ENCODE peak calls at places on chromosome 17, in seven cellular contexts. S is NB4, K is tibial nerve, L is A549, D is HCT116, Y is body of pancreas, F is vagina. R is an unnamed sample.

GRCh38 chr17:1928976-1929375 is 96.2 kb downstream of the RTN4RL1 start:
- DNase-seq in Y (no peak), S (no peak), D (no peak), F (no peak), L (no peak), K (no peak), R (no peak)

GRCh38 chr17:58679263-58680037 is 12.4 kb downstream of the TEX14 start:
- DNase-seq in S (peak; percentile 91), D (peak; percentile 100), K (no peak), L (peak; percentile 71), F (no peak), Y (no peak), R (no peak)

GRCh38 chr17:1186214-1186820 is 6.5 kb upstream of the ABR start:
- DNase-seq in Y (no peak), F (no peak), K (no peak), D (no peak), L (no peak), S (no peak), R (no peak)

GRCh38 chr17:60562421-60562820 is 36.4 kb upstream of the APPBP2 start:
- DNase-seq in K (no peak), L (no peak), S (no peak), Y (no peak), D (no peak), F (no peak), R (no peak)

GRCh38 chr17:75514299-75515228 is 773 bp downstream of the CASKIN2 start:
- DNase-seq in S (peak; percentile 42), D (no peak), L (no peak), F (no peak), Y (peak; percentile 76), K (no peak), R (peak; percentile 69)

GRCh38 chr17:61729690-61730268 is 133.5 kb downstream of the BRIP1 start:
- DNase-seq in S (no peak), D (no peak), K (no peak), Y (no peak), F (no peak), L (no peak), R (no peak)

GRCh38 chr17:81074875-81075274 is 39.9 kb downstream of the BAIAP2 start:
- DNase-seq in S (no peak), Y (no peak), D (no peak), K (no peak), F (no peak), L (no peak), R (no peak)

GRCh38 chr17:45223541-45224528 is 2.1 kb downstream of the FMNL1 start:
- DNase-seq in K (no peak), D (no peak), S (no peak), F (no peak), Y (no peak), L (no peak), R (no peak)

GRCh38 chr17:28047806-28048205 is 5.3 kb downstream of the NLK start:
- DNase-seq in L (no peak), F (no peak), K (no peak), S (no peak), Y (no peak), D (no peak), R (no peak)

GRCh38 chr17:62644487-62645173 is 17.2 kb downstream of the MRC2 start:
- DNase-seq in D (no peak), S (no peak), F (no peak), Y (no peak), K (no peak), L (no peak), R (no peak)

GRCh38 chr17:652310-652709 is 62.3 kb downstream of the VPS53 start:
- DNase-seq in K (peak; percentile 68), S (no peak), L (no peak), F (peak; percentile 92), Y (peak; percentile 48), D (no peak), R (peak; percentile 8)

GRCh38 chr17:45722161-45722560 is 62.0 kb upstream of the CRHR1 start:
- DNase-seq in L (peak; percentile 85), D (peak; percentile 16), F (no peak), Y (peak; percentile 34), K (no peak), S (peak; percentile 26), R (peak; percentile 62)

GRCh38 chr17:48047741-48048320 is 328 bp upstream of the NFE2L1 start:
- DNase-seq in L (peak; percentile 98), D (peak; percentile 100), S (peak; percentile 100), F (peak; percentile 100), Y (peak; percentile 99), K (peak; percentile 99), R (peak; percentile 100)

GRCh38 chr17:19010729-19011505 is 6.4 kb upstream of the FAM83G start:
- DNase-seq in L (peak; percentile 65), K (no peak), S (no peak), D (no peak), F (no peak), Y (no peak), R (no peak)
- TF ChIP-seq POLR2A in L (no peak), K (no peak), S (no peak), D (no peak), F (no peak), Y (no peak), R (no peak)

GRCh38 chr17:7572338-7572587 is 7.2 kb upstream of the CD68 start:
- DNase-seq in K (no peak), Y (no peak), F (no peak), L (no peak), D (no peak), S (no peak), R (peak; percentile 99)

GRCh38 chr17:7574176-7574953 is 5.1 kb upstream of the CD68 start:
- DNase-seq in L (no peak), Y (no peak), F (peak; percentile 88), D (no peak), K (no peak), S (no peak), R (no peak)

GRCh38 chr17:7570351-7570750 is 8.6 kb downstream of the SENP3 start:
- DNase-seq in F (peak; percentile 83), K (no peak), S (no peak), D (no peak), Y (no peak), L (no peak), R (no peak)

GRCh38 chr17:7573324-7574080 is 5.9 kb upstream of the CD68 start:
- DNase-seq in F (peak; percentile 95), S (peak; percentile 94), Y (peak; percentile 87), D (no peak), K (peak; percentile 80), L (peak; percentile 91), R (peak; percentile 92)

GRCh38 chr17:7572588-7573323 is 6.7 kb upstream of the CD68 start:
- DNase-seq in F (peak; percentile 100), Y (peak; percentile 100), L (peak; percentile 100), K (peak; percentile 99), S (peak; percentile 97), D (peak; percentile 98), R (peak; percentile 99)
- H3K4me3 ChIP-seq in F (peak overlapping the region; percentile 100), Y (peak overlapping the region; percentile 88), L (peak overlapping the region; percentile 96), K (peak overlapping the region; percentile 98), S (peak overlapping the region; percentile 99), D (peak overlapping the region; percentile 100), R (peak overlapping the region; percentile 99)

GRCh38 chr17:79192503-79193500 is 118.2 kb downstream of the ENGASE start:
- DNase-seq in F (no peak), K (no peak), L (peak; percentile 42), Y (peak; percentile 44), D (no peak), S (peak; percentile 41), R (peak; percentile 62)
- TF ChIP-seq POLR2A in F (no peak), K (no peak), L (no peak), Y (no peak), D (no peak), S (no peak), R (no peak)

GRCh38 chr17:69088643-69089200 is 28.0 kb upstream of the ABCA9 start:
- DNase-seq in L (no peak), F (no peak), D (no peak), K (no peak), S (no peak), Y (no peak), R (no peak)
- H3K4me3 ChIP-seq in L (no peak overlapping the region), F (no peak overlapping the region), D (no peak overlapping the region), K (no peak overlapping the region), S (no peak overlapping the region), Y (no peak overlapping the region), R (no peak overlapping the region)

DNA sequence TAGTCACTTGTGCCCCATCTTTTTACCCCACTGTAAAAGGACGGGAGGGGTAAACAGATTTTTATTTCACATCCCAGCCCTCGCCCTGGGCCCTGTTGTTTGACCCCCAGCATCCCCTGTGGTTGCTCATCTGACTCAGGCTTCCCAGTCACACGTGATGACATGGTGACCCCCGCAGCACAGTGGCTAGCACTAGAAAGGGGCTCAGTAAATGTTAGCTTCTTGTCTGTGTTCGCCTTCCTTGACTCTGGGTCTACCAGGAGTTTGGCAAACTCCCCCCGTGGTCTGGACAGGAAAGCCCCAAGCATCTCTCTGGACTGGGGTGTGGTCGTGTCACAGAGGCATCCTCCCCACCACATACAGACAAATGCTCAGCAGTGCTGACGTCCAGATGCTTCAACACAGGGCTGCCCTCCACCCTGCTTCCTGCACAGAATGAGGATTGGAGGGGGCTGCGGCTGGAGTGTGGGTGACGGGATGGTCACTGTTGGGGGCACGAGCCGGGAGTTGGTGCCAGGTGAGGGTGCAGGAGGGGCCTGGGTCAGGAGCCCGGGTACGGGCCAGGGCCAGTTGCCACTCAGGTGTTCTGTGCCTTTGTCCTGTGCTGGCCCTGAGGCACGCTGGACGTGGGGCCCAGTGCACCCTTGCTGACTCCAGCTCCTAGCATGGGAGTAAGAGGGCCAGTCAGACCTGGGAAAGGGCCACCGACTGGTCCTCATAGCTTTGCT is 69.1 kb downstream of the METRNL start:
- DNase-seq in Y (no peak), D (no peak), K (no peak), F (no peak), S (no peak), L (no peak), R (no peak)
- TF ChIP-seq POLR2A in Y (no peak), D (no peak), K (no peak), F (no peak), S (no peak), L (no peak), R (no peak)

R was measured in thyroid gland.